ENCODE peak calls at places on chromosomes 2 and 18, in six cellular contexts. M is uterus, H is nucleus accumbens, Q is T-helper 9 cell, F is left ventricle myocardium inferior, Z is colonic mucosa. B is an unnamed sample.

GRCh38 chr2:149161481-149162225 is 123.2 kb downstream of the LYPD6B start:
- DNase-seq in Q (no peak), M (no peak), H (no peak), Z (no peak), F (no peak), B (no peak)

GRCh38 chr2:240466579-240467148 is 31.2 kb downstream of the GPC1 start:
- DNase-seq in M (peak), H (no peak), Q (no peak), F (no peak), Z (no peak), B (no peak)

GRCh38 chr18:30177056-30177455 is 865.5 kb downstream of the DSC3 start:
- DNase-seq in Z (no peak), M (no peak), H (no peak), F (no peak), Q (no peak), B (no peak)

GRCh38 chr18:36095936-36096519 is 28.7 kb upstream of the RPRD1A start:
- DNase-seq in Z (no peak), Q (no peak), F (no peak), H (no peak), M (no peak), B (no peak)

GRCh38 chr2:224369028-224369632 is 32.8 kb downstream of the FAM124B start:
- DNase-seq in Z (no peak), Q (no peak), H (no peak), F (no peak), M (no peak), B (no peak)

GRCh38 chr2:27736890-27737204 is 34.7 kb upstream of the MRPL33 start:
- DNase-seq in H (no peak), Z (no peak), M (no peak), Q (no peak), F (no peak), B (no peak)

GRCh38 chr2:136056077-136056688 is 61.8 kb downstream of the CXCR4 start:
- DNase-seq in Q (no peak), Z (no peak), M (no peak), H (no peak), F (no peak), B (no peak)

GRCh38 chr18:10519366-10519765 is 6.5 kb upstream of the NAPG start:
- DNase-seq in M (no peak), Q (no peak), F (no peak), H (no peak), Z (no peak), B (no peak)

GRCh38 chr2:33292981-33293586 is 183.4 kb upstream of the RASGRP3 start:
- DNase-seq in F (no peak), M (no peak), Z (no peak), H (no peak), Q (no peak), B (peak)

GRCh38 chr2:73075477-73076373 is 4.2 kb upstream of the SFXN5 start:
- DNase-seq in Z (no peak), Q (no peak), H (peak), M (peak), F (peak), B (no peak)

GRCh38 chr2:145091011-145091744 is 571.3 kb upstream of the ZEB2 start:
- DNase-seq in Z (no peak), M (no peak), Q (no peak), H (no peak), F (no peak), B (no peak)

GRCh38 chr2:112187046-112187715 is 49.0 kb downstream of the FBLN7 start:
- DNase-seq in Q (no peak), F (no peak), H (no peak), Z (no peak), M (no peak), B (no peak)

GRCh38 chr2:147884796-147885195 is 40.0 kb downstream of the ACVR2A start:
- DNase-seq in F (no peak), Q (no peak), M (no peak), H (no peak), Z (no peak), B (no peak)

GRCh38 chr2:206996556-206997065 is 57.3 kb downstream of the CPO start:
- DNase-seq in M (no peak), Q (no peak), H (no peak), Z (no peak), F (no peak), B (no peak)

GRCh38 chr18:56799756-56800155 is 148.6 kb downstream of the WDR7 start:
- DNase-seq in M (no peak), F (no peak), Q (no peak), Z (no peak), H (no peak), B (no peak)

GRCh38 chr2:208440716-208441115 is 34.1 kb downstream of the PTH2R start:
- DNase-seq in H (no peak), M (no peak), Q (no peak), F (no peak), Z (no peak), B (no peak)

GRCh38 chr18:36572135-36572856 is 256.5 kb downstream of the TPGS2 start:
- DNase-seq in Q (no peak), M (no peak), Z (peak), F (no peak), H (no peak), B (peak)

GRCh38 chr2:239581352-239581901 is 180.6 kb upstream of the HDAC4 start:
- DNase-seq in F (no peak), Q (no peak), H (no peak), M (no peak), Z (no peak), B (no peak)

GRCh38 chr2:239055756-239056493 is 208.0 kb downstream of the TWIST2 start:
- DNase-seq in F (no peak), H (no peak), Z (no peak), Q (no peak), M (no peak), B (no peak)